ENCODE peak calls at places on chromosomes 4 and X, in five cellular contexts. Y, C, L, S and K are unnamed samples.

GRCh38 chr4:146121757-146122156 is 53.8 kb upstream of the LSM6 start:
- DNase-seq in S (no peak), C (no peak), L (no peak), Y (no peak), K (no peak)

GRCh38 chr4:164956766-164957643 is 20.5 kb downstream of the TRIM61 start:
- DNase-seq in L (peak), S (peak), C (peak), Y (peak), K (peak)

GRCh38 chrX:40058719-40059118 is 39.0 kb downstream of the BCOR start:
- DNase-seq in L (peak), S (no peak), Y (no peak), C (no peak), K (no peak)

GRCh38 chr4:141570290-141570689 is 66.1 kb upstream of the IL15 start:
- DNase-seq in S (no peak), L (no peak), Y (no peak), C (no peak), K (no peak)

GRCh38 chrX:136215559-136215958 is 35.6 kb downstream of the MAP7D3 start:
- DNase-seq in S (no peak), C (no peak), L (no peak), Y (no peak), K (no peak)

GRCh38 chr4:188942606-188943005 is 803.4 kb downstream of the TRIML1 start:
- DNase-seq in S (no peak), C (no peak), L (no peak), Y (no peak), K (no peak)

GRCh38 chr4:22978656-22979055 is 285.9 kb downstream of the GBA3 start:
- DNase-seq in S (no peak), Y (no peak), L (no peak), C (no peak), K (no peak)

GRCh38 chrX:12685541-12685940 is 105.7 kb upstream of the PRPS2 start:
- DNase-seq in L (no peak), C (no peak), Y (no peak), S (no peak), K (no peak)

GRCh38 chr4:35250771-35251170 is 993.5 kb downstream of the ARAP2 start:
- DNase-seq in S (no peak), C (no peak), L (no peak), Y (no peak), K (no peak)

GRCh38 chrX:116749943-116750342 is 287.2 kb upstream of the CT83 start:
- DNase-seq in C (no peak), L (no peak), S (no peak), Y (no peak), K (no peak)

GRCh38 chr4:60562353-60562752 is 637.8 kb upstream of the ADGRL3 start:
- DNase-seq in Y (no peak), S (no peak), C (no peak), L (no peak), K (no peak)

GRCh38 chrX:42385730-42386129 is 392.2 kb downstream of the PPP1R2C start:
- DNase-seq in S (no peak), Y (no peak), C (no peak), L (no peak), K (no peak)

GRCh38 chrX:80430826-80431501 is 10.7 kb downstream of the TENT5D start:
- DNase-seq in C (no peak), L (no peak), S (no peak), Y (no peak), K (no peak)
- TF ChIP-seq CTCF in C (no peak), L (no peak), S (no peak), Y (no peak), K (no peak)

GRCh38 chr4:25860586-25861421 is 2.0 kb downstream of the SEL1L3 start:
- DNase-seq in C (no peak), S (no peak), L (no peak), Y (no peak), K (no peak)

GRCh38 chr4:25856756-25857155 is 6.0 kb downstream of the SEL1L3 start:
- DNase-seq in C (no peak), Y (no peak), S (no peak), L (no peak), K (no peak)

GRCh38 chr4:25859429-25860148 is 3.2 kb downstream of the SEL1L3 start:
- DNase-seq in Y (no peak), C (no peak), S (no peak), L (no peak), K (no peak)

GRCh38 chr4:25857851-25858400 is 4.9 kb downstream of the SEL1L3 start:
- DNase-seq in C (no peak), S (no peak), Y (no peak), L (no peak), K (no peak)

GRCh38 chr4:25857403-25857802 is 5.4 kb downstream of the SEL1L3 start:
- DNase-seq in L (no peak), Y (no peak), C (no peak), S (no peak), K (no peak)
- TF ChIP-seq CTCF in L (no peak), Y (no peak), C (no peak), S (no peak), K (no peak)

GRCh38 chr4:16914208-16914607 is 15.8 kb upstream of the LDB2 start:
- DNase-seq in C (no peak), L (no peak), Y (peak), S (no peak), K (no peak)
- TF ChIP-seq CTCF in C (no peak), L (no peak), Y (peak), S (peak), K (no peak)

GRCh38 chr4:152359208-152360044 is 176.5 kb downstream of the FBXW7 start:
- DNase-seq in Y (no peak), C (no peak), S (no peak), L (no peak), K (no peak)

GRCh38 chr4:152360045-152360410 is 175.9 kb downstream of the FBXW7 start:
- DNase-seq in C (no peak), S (no peak), Y (no peak), L (no peak), K (no peak)

GRCh38 chr4:152352645-152353116 is 183.2 kb downstream of the FBXW7 start:
- DNase-seq in Y (peak), L (no peak), C (peak), S (peak), K (peak)

GRCh38 chr4:152357206-152357605 is 178.7 kb downstream of the FBXW7 start:
- DNase-seq in C (no peak), Y (no peak), L (no peak), S (peak), K (no peak)

DNA sequence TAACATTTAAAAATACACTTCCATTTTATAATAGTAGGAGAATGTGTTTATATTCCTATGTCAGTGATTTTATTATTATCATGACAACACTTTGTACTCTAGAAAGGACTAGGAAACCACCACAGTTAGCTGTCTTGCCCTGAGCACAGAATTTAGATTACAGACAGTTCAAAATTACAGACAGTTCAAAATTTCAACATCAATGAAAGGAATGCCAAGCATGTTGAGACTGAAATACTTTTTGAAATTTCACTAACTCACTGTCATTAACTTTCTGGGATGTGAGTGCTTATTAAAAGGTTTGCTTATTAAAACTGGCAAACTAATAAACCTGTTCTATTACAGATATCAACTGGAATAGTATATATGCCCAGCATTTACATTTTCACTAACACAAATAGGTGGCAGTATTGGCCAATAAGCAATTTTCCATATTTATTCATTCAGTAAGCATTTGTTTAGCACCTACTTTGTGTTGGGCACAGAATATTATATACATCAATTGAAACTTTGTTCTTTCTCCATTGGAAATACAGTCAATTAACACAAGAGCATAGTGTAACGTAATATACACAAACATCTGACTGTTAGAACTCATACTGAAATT is 179.4 kb downstream of the FBXW7 start:
- DNase-seq in C (no peak), L (no peak), S (no peak), Y (no peak), K (no peak)
- TF ChIP-seq CTCF in C (no peak), L (no peak), S (no peak), Y (no peak), K (no peak)

GRCh38 chr4:54898163-54898562 is 227.2 kb downstream of the KDR start:
- DNase-seq in Y (no peak), L (no peak), S (no peak), C (no peak), K (no peak)

GRCh38 chr4:54898941-54899340 is 226.5 kb downstream of the KDR start:
- DNase-seq in C (no peak), L (no peak), Y (no peak), S (no peak), K (no peak)

GRCh38 chr4:54902261-54902660 is 223.1 kb downstream of the KDR start:
- DNase-seq in Y (no peak), C (no peak), S (no peak), L (no peak), K (no peak)

GRCh38 chr4:54901202-54901601 is 224.2 kb downstream of the KDR start:
- DNase-seq in S (no peak), C (no peak), Y (no peak), L (no peak), K (no peak)

GRCh38 chr4:54897590-54897989 is 227.8 kb downstream of the KDR start:
- DNase-seq in Y (no peak), C (no peak), L (no peak), S (no peak), K (no peak)
- TF ChIP-seq CTCF in Y (no peak), C (no peak), L (no peak), S (no peak), K (no peak)

GRCh38 chrX:57453901-57454300 is 137.9 kb upstream of the ZXDB start:
- DNase-seq in L (no peak), C (no peak), Y (peak), S (no peak), K (no peak)
- TF ChIP-seq CTCF in L (no peak), C (no peak), Y (peak), S (no peak), K (peak)